ENCODE peak calls at places on chromosomes 12 and 14, in four cellular contexts. S, F, T and M are unnamed samples.

GRCh38 chr12:90695415-90695814 is 259.6 kb downstream of the CCER1 start:
- DNase-seq in S (no peak), T (no peak), F (no peak), M (no peak)

GRCh38 chr12:68630050-68630449 is 19.4 kb downstream of the RAP1B start:
- DNase-seq in S (no peak), T (no peak), F (no peak), M (no peak)

GRCh38 chr12:121611306-121611705 is 15.0 kb upstream of the ORAI1 start:
- DNase-seq in S (no peak), T (no peak), F (peak; percentile 65), M (peak; percentile 82)

GRCh38 chr14:60250318-60251035 is 1.5 kb downstream of the PPM1A start:
- DNase-seq in F (no peak), S (no peak), T (peak; percentile 49), M (no peak)

GRCh38 chr14:21077672-21078071 is 7.6 kb downstream of the ARHGEF40 start:
- DNase-seq in S (no peak), T (no peak), F (no peak), M (no peak)

GRCh38 chr12:71838231-71838630 is 1.3 kb upstream of the TBC1D15 start:
- DNase-seq in T (no peak), F (no peak), S (no peak), M (no peak)

GRCh38 chr14:77084991-77085390 is 13.1 kb upstream of the CIPC start:
- DNase-seq in S (no peak), F (no peak), T (no peak), M (no peak)

GRCh38 chr12:6635856-6636521 is at the start of gene LPAR5:
- DNase-seq in S (no peak), F (peak; percentile 75), T (no peak), M (peak; percentile 52)

GRCh38 chr14:77314043-77314442 is 6.6 kb downstream of the POMT2 start:
- DNase-seq in T (no peak), S (no peak), F (no peak), M (no peak)

GRCh38 chr12:123532808-123533649 is 490 bp downstream of the RILPL1 start:
- DNase-seq in T (peak; percentile 27), F (peak; percentile 34), S (no peak), M (peak; percentile 71)

GRCh38 chr14:75427482-75428229 is at the start of gene JDP2:
- DNase-seq in F (peak; percentile 54), T (peak; percentile 60), S (no peak), M (peak; percentile 82)

GRCh38 chr14:105488781-105489606 is 2.1 kb upstream of the TEDC1 start:
- DNase-seq in S (no peak), T (no peak), F (no peak), M (no peak)

GRCh38 chr14:39717000-39717399 is 284.8 kb upstream of the FBXO33 start:
- DNase-seq in F (no peak), S (no peak), T (no peak), M (no peak)

GRCh38 chr14:55874785-55875184 is 243.4 kb upstream of the PELI2 start:
- DNase-seq in S (no peak), F (no peak), T (no peak), M (no peak)

GRCh38 chr12:102093319-102093718 is 26.6 kb downstream of the NUP37 start:
- DNase-seq in S (no peak), T (no peak), F (no peak), M (no peak)

GRCh38 chr12:15322164-15323054 is at the start of gene PTPRO:
- DNase-seq in S (no peak), T (no peak), F (no peak), M (peak; percentile 70)

GRCh38 chr14:79706382-79706781 is 504.9 kb downstream of the DIO2 start:
- DNase-seq in S (no peak), F (no peak), T (no peak), M (no peak)

GRCh38 chr14:22539831-22540230 is 49.2 kb downstream of the DAD1 start:
- DNase-seq in T (no peak), F (no peak), S (no peak), M (no peak)

GRCh38 chr12:120719496-120720233 is 6.0 kb upstream of the ACADS start:
- DNase-seq in T (no peak), S (no peak), F (no peak), M (no peak)

GRCh38 chr14:28879571-28879970 is 113.0 kb downstream of the FOXG1 start:
- DNase-seq in F (no peak), T (no peak), S (no peak), M (no peak)

GRCh38 chr12:4380332-4380731 is 820 bp upstream of the FGF23 start:
- DNase-seq in T (no peak), S (no peak), F (no peak), M (no peak)

GRCh38 chr14:105257464-105257863 is 9.1 kb downstream of the BTBD6 start:
- DNase-seq in F (no peak), S (no peak), T (no peak), M (no peak)

GRCh38 chr12:47746523-47746922 is 12.2 kb downstream of the RAPGEF3 start:
- DNase-seq in F (no peak), S (no peak), T (no peak), M (no peak)

GRCh38 chr12:67208326-67209067 is 60.7 kb upstream of the CAND1 start:
- DNase-seq in T (no peak), S (no peak), F (no peak), M (no peak)

GRCh38 chr12:15808250-15808971 is 19.2 kb upstream of the EPS8 start:
- DNase-seq in T (no peak), S (no peak), F (no peak), M (no peak)

GRCh38 chr12:55446334-55446733 is 2.5 kb downstream of the OR6C2 start:
- DNase-seq in S (no peak), T (peak; percentile 29), F (no peak), M (no peak)

GRCh38 chr14:94748667-94749347 is 21.1 kb downstream of the GSC start:
- DNase-seq in S (no peak), F (peak; percentile 16), T (peak; percentile 21), M (peak; percentile 73)

GRCh38 chr14:45785240-45785639 is 532.2 kb upstream of the MIS18BP1 start:
- DNase-seq in S (no peak), T (no peak), F (no peak), M (no peak)

GRCh38 chr14:65290830-65291229 is 121.7 kb upstream of the FUT8 start:
- DNase-seq in S (no peak), T (peak; percentile 68), F (no peak), M (no peak)

GRCh38 chr14:94003397-94003796 is 6.3 kb downstream of the CCDC197 start:
- DNase-seq in F (no peak), S (no peak), T (no peak), M (no peak)

GRCh38 chr12:32566663-32567634 is 112.2 kb upstream of the DNM1L start:
- DNase-seq in T (no peak), F (no peak), S (no peak), M (no peak)

GRCh38 chr12:49983892-49984291 is 11.1 kb downstream of the AQP6 start:
- DNase-seq in F (peak; percentile 65), T (no peak), S (no peak), M (no peak)

GRCh38 chr12:754871-755562 is 2.6 kb downstream of the WNK1 start:
- DNase-seq in F (peak; percentile 48), S (no peak), T (peak; percentile 70), M (no peak)

GRCh38 chr12:86613306-86613705 is 357.1 kb upstream of the MGAT4C start:
- DNase-seq in S (no peak), F (no peak), T (no peak), M (no peak)

GRCh38 chr12:38934078-38934584 is 28.7 kb upstream of the CPNE8 start:
- DNase-seq in F (peak; percentile 38), S (no peak), T (no peak), M (no peak)

GRCh38 chr12:52566847-52567291 is 6.8 kb downstream of the KRT74 start:
- DNase-seq in S (no peak), T (no peak), F (peak; percentile 50), M (no peak)

GRCh38 chr14:74064883-74065282 is 19.4 kb downstream of the ALDH6A1 start:
- DNase-seq in T (no peak), S (no peak), F (no peak), M (no peak)

GRCh38 chr12:49866859-49867579 is 24.1 kb upstream of the BCDIN3D start:
- DNase-seq in F (peak; percentile 86), T (peak; percentile 43), S (no peak), M (peak; percentile 90)

DNA sequence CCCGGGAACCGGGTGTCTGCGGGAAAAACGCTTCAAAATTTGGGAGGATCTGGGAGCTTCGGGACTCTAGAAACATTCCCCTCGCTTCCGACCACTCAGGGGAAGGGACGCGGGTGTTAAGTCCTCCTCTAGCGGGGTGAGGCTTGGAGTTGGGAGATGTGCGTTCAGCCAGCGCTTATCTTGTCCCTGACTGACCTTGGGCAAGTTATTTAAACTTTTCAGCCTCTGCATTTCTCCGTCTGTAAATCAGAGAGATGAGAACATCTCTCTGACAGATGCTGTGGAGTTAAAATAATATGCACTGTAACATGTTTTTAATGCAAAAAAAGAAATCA is 76.9 kb upstream of the ANO4 start:
- DNase-seq in T (no peak), S (no peak), F (no peak), M (no peak)
- TF ChIP-seq NR2C2 in T (no peak), S (no peak), F (no peak), M (no peak)

GRCh38 chr14:100369019-100369418 is 45.9 kb downstream of the SLC25A47 start:
- DNase-seq in S (no peak), F (no peak), T (no peak), M (no peak)
- TF ChIP-seq NR2C2 in S (no peak), F (no peak), T (no peak), M (no peak)

GRCh38 chr14:80930095-80930494 is 11.4 kb downstream of the CEP128 start:
- DNase-seq in S (no peak), T (no peak), F (no peak), M (no peak)

GRCh38 chr14:80927385-80927989 is 14.1 kb downstream of the CEP128 start:
- DNase-seq in T (no peak), S (no peak), F (no peak), M (peak; percentile 29)

GRCh38 chr14:80924365-80925103 is 17.0 kb downstream of the CEP128 start:
- DNase-seq in S (no peak), T (no peak), F (no peak), M (no peak)

GRCh38 chr14:80930836-80931389 is 10.6 kb downstream of the CEP128 start:
- DNase-seq in S (peak; percentile 88), F (no peak), T (no peak), M (no peak)

GRCh38 chr14:80926706-80927384 is 14.7 kb downstream of the CEP128 start:
- DNase-seq in S (no peak), T (no peak), F (no peak), M (no peak)
- TF ChIP-seq NR2C2 in S (no peak), T (no peak), F (no peak), M (no peak)

GRCh38 chr12:30138483-30138882 is 354.7 kb upstream of the TMTC1 start:
- DNase-seq in S (no peak), T (no peak), F (no peak), M (no peak)

GRCh38 chr12:30136661-30137060 is 352.9 kb upstream of the TMTC1 start:
- DNase-seq in T (no peak), F (no peak), S (no peak), M (no peak)

DNA sequence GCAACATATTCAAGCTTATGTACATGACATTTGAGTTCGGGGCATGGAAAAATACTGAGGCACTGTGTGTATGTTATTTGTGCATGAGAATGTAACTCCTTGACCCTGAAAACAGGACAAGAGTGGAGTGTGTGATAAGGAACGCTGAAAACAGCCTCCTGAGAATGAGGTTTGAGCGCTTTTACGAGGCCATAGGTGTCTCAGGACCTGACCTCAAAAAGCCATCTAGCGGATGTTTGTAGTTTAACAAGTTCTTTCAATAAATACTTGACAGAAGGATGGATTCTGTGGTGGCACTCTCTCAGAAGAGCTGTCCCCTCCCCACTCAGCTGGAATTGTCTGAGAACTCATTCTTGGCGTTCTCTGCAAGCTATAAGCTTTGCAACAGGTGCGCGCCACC is 350.5 kb upstream of the TMTC1 start:
- DNase-seq in S (no peak), T (peak; percentile 24), F (peak; percentile 25), M (no peak)
- TF ChIP-seq NR2C2 in S (no peak), T (no peak), F (no peak), M (no peak)